ENCODE peak calls at places on chromosomes 11 and 22, in ten cellular contexts. One of them, this sample, is unnamed.

GRCh38 chr22:48750826-48751440 is 1076.7 kb downstream of the BRD1 start:
- DNase-seq in body of pancreas: no peak
- DNase-seq in NB4: no peak
- DNase-seq in IMR-90: no peak
- DNase-seq in stomach: peak; percentile 24
- DNase-seq in Peyer's patch: no peak
- DNase-seq in right lobe of liver: no peak
- DNase-seq in sigmoid colon: peak; percentile 40
- DNase-seq in prostate gland: no peak
- DNase-seq in gastrocnemius medialis: no peak
- DNase-seq in this sample: no peak

GRCh38 chr11:59200421-59200746 is 12.3 kb downstream of the MPEG1 start:
- DNase-seq in IMR-90: no peak
- DNase-seq in right lobe of liver: no peak
- DNase-seq in prostate gland: no peak
- DNase-seq in body of pancreas: no peak
- DNase-seq in Peyer's patch: no peak
- DNase-seq in NB4: no peak
- DNase-seq in stomach: no peak
- DNase-seq in gastrocnemius medialis: no peak
- DNase-seq in sigmoid colon: no peak
- DNase-seq in this sample: no peak

GRCh38 chr11:121416909-121417567 is 35.1 kb upstream of the SORL1 start:
- DNase-seq in IMR-90: peak; percentile 48
- DNase-seq in prostate gland: peak; percentile 91
- DNase-seq in gastrocnemius medialis: peak; percentile 66
- DNase-seq in NB4: peak; percentile 100
- DNase-seq in Peyer's patch: peak; percentile 72
- DNase-seq in right lobe of liver: peak; percentile 86
- DNase-seq in sigmoid colon: peak; percentile 93
- DNase-seq in stomach: peak; percentile 92
- DNase-seq in body of pancreas: peak; percentile 91
- DNase-seq in this sample: peak; percentile 87

GRCh38 chr11:60625262-60625661 is 74.2 kb upstream of the MS4A8 start:
- DNase-seq in Peyer's patch: no peak
- DNase-seq in body of pancreas: peak; percentile 60
- DNase-seq in prostate gland: peak; percentile 39
- DNase-seq in right lobe of liver: no peak
- DNase-seq in sigmoid colon: no peak
- DNase-seq in stomach: peak; percentile 34
- DNase-seq in IMR-90: peak; percentile 23
- DNase-seq in gastrocnemius medialis: no peak
- DNase-seq in NB4: peak; percentile 42
- DNase-seq in this sample: peak; percentile 47

GRCh38 chr22:44723801-44724200 is 21.8 kb downstream of the PRR5 start:
- DNase-seq in sigmoid colon: no peak
- DNase-seq in right lobe of liver: no peak
- DNase-seq in Peyer's patch: no peak
- DNase-seq in body of pancreas: no peak
- DNase-seq in gastrocnemius medialis: no peak
- DNase-seq in IMR-90: peak; percentile 49
- DNase-seq in NB4: peak; percentile 54
- DNase-seq in stomach: no peak
- DNase-seq in prostate gland: no peak
- DNase-seq in this sample: no peak

GRCh38 chr11:95698939-95699562 is 90.5 kb downstream of the FAM76B start:
- DNase-seq in IMR-90: peak; percentile 39
- DNase-seq in NB4: peak; percentile 47
- DNase-seq in sigmoid colon: no peak
- DNase-seq in prostate gland: no peak
- DNase-seq in Peyer's patch: no peak
- DNase-seq in gastrocnemius medialis: no peak
- DNase-seq in right lobe of liver: no peak
- DNase-seq in body of pancreas: no peak
- DNase-seq in stomach: no peak
- DNase-seq in this sample: no peak

GRCh38 chr11:11416502-11416901 is 63.5 kb upstream of the CSNK2A3 start:
- DNase-seq in sigmoid colon: no peak
- DNase-seq in stomach: no peak
- DNase-seq in right lobe of liver: no peak
- DNase-seq in IMR-90: peak; percentile 45
- DNase-seq in gastrocnemius medialis: no peak
- DNase-seq in body of pancreas: peak; percentile 39
- DNase-seq in Peyer's patch: no peak
- DNase-seq in NB4: peak; percentile 94
- DNase-seq in prostate gland: no peak
- DNase-seq in this sample: no peak

GRCh38 chr11:44927174-44927661 is 23.5 kb downstream of the TP53I11 start:
- DNase-seq in gastrocnemius medialis: peak; percentile 21
- DNase-seq in right lobe of liver: peak; percentile 71
- DNase-seq in stomach: peak; percentile 74
- DNase-seq in prostate gland: peak; percentile 60
- DNase-seq in sigmoid colon: peak; percentile 80
- DNase-seq in Peyer's patch: peak; percentile 80
- DNase-seq in IMR-90: peak; percentile 66
- DNase-seq in NB4: peak; percentile 75
- DNase-seq in body of pancreas: peak; percentile 65
- DNase-seq in this sample: peak; percentile 75

DNA sequence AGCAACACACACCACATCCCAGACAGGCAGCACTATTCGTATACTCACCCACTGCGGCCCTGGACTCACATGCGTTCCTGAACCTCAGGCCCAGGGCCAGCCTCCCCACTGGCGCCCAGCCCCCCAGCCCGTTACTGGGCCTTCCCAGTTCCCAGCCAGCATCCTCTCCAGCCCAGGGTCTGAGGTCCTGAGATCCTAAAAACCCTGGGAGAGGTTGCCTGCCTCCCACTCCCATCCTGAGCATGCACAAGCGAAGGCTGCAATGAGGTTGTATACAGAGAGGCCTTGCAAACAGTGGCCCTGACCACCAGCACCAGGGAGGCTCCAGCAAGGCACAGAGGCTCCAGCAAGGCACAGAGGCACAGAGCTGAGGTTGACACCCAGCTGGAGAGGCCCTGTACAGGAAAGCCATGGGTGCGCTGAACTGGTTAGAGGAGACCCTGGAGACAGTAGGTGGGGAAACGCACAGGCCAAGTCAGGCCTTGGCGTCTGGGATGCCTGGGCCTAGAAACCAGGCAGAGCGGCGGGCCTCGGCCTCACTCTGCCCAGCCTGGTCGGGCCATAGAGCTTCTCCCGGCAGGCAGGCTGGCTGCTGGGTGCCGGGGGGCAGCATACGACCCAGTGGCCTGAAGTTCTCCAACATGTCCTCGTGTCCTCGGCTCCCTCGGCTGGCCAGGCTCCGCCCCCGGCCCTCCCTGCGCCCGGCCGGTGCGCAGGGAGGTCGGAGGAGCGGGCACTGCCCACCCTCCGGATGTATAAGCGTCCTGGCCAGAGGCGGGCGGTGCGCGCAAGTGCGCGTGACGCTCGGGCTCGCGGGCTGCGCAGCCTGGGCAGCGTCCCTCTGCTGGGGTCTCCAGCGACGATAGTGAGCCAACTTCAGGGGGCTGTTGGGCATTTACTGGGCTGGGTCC is 2.3 kb upstream of the TBX1 start:
- DNase-seq in right lobe of liver: no peak
- DNase-seq in NB4: no peak
- DNase-seq in body of pancreas: no peak
- DNase-seq in gastrocnemius medialis: no peak
- DNase-seq in prostate gland: no peak
- DNase-seq in stomach: no peak
- DNase-seq in sigmoid colon: no peak
- DNase-seq in Peyer's patch: no peak
- DNase-seq in IMR-90: no peak
- DNase-seq in this sample: no peak
- TF ChIP-seq POLR2A in right lobe of liver: no peak
- TF ChIP-seq POLR2A in NB4: no peak
- TF ChIP-seq POLR2A in body of pancreas: no peak
- TF ChIP-seq POLR2A in gastrocnemius medialis: no peak
- TF ChIP-seq POLR2A in prostate gland: no peak
- TF ChIP-seq POLR2A in stomach: no peak
- TF ChIP-seq POLR2A in sigmoid colon: no peak
- TF ChIP-seq POLR2A in Peyer's patch: no peak
- TF ChIP-seq POLR2A in IMR-90: no peak
- TF ChIP-seq POLR2A in this sample: no peak

DNA sequence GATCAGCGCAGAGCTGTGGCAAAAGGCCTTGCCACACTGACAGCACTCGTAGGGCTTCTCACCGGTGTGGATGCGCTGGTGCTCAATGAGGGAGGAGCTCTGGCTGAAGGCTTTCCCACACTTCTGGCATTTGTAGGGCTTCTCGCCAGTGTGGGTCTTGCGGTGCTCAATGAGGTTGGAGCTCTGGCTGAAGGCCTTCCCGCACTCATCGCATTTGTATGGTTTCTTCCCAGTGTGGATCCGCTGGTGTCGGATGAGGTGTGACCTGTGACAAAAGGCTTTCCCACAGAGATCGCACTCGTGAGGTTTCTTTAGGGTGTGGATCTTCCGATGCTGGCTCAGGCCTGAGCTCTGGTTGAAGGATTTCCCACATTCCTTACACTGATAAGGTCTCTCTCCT is 6.9 kb downstream of the ZNF70 start:
- DNase-seq in prostate gland: no peak
- DNase-seq in gastrocnemius medialis: no peak
- DNase-seq in body of pancreas: no peak
- DNase-seq in sigmoid colon: no peak
- DNase-seq in IMR-90: no peak
- DNase-seq in Peyer's patch: no peak
- DNase-seq in right lobe of liver: no peak
- DNase-seq in stomach: no peak
- DNase-seq in NB4: no peak
- DNase-seq in this sample: no peak
- TF ChIP-seq POLR2A in prostate gland: no peak
- TF ChIP-seq POLR2A in gastrocnemius medialis: no peak
- TF ChIP-seq POLR2A in body of pancreas: no peak
- TF ChIP-seq POLR2A in sigmoid colon: no peak
- TF ChIP-seq POLR2A in IMR-90: no peak
- TF ChIP-seq POLR2A in Peyer's patch: no peak
- TF ChIP-seq POLR2A in right lobe of liver: no peak
- TF ChIP-seq POLR2A in stomach: no peak
- TF ChIP-seq POLR2A in NB4: no peak
- TF ChIP-seq POLR2A in this sample: no peak

GRCh38 chr11:46272816-46273427 is 4.5 kb upstream of the CREB3L1 start:
- DNase-seq in right lobe of liver: no peak
- DNase-seq in gastrocnemius medialis: no peak
- DNase-seq in stomach: peak; percentile 72
- DNase-seq in NB4: peak; percentile 45
- DNase-seq in sigmoid colon: peak; percentile 85
- DNase-seq in body of pancreas: peak; percentile 67
- DNase-seq in Peyer's patch: peak; percentile 72
- DNase-seq in prostate gland: peak; percentile 70
- DNase-seq in IMR-90: peak; percentile 76
- DNase-seq in this sample: peak; percentile 71
- TF ChIP-seq POLR2A in right lobe of liver: no peak
- TF ChIP-seq POLR2A in gastrocnemius medialis: no peak
- TF ChIP-seq POLR2A in stomach: no peak
- TF ChIP-seq POLR2A in NB4: no peak
- TF ChIP-seq POLR2A in sigmoid colon: no peak
- TF ChIP-seq POLR2A in body of pancreas: peak; percentile 17
- TF ChIP-seq POLR2A in Peyer's patch: no peak
- TF ChIP-seq POLR2A in prostate gland: no peak
- TF ChIP-seq POLR2A in IMR-90: no peak
- TF ChIP-seq POLR2A in this sample: no peak

GRCh38 chr22:36036167-36036624 is 7.6 kb upstream of the RBFOX2 start:
- DNase-seq in IMR-90: no peak
- DNase-seq in Peyer's patch: no peak
- DNase-seq in stomach: no peak
- DNase-seq in prostate gland: no peak
- DNase-seq in body of pancreas: no peak
- DNase-seq in right lobe of liver: no peak
- DNase-seq in sigmoid colon: no peak
- DNase-seq in gastrocnemius medialis: no peak
- DNase-seq in NB4: no peak
- DNase-seq in this sample: no peak

GRCh38 chr22:36042240-36042639 is 13.6 kb upstream of the RBFOX2 start:
- DNase-seq in right lobe of liver: no peak
- DNase-seq in sigmoid colon: no peak
- DNase-seq in Peyer's patch: no peak
- DNase-seq in IMR-90: no peak
- DNase-seq in NB4: no peak
- DNase-seq in stomach: no peak
- DNase-seq in prostate gland: no peak
- DNase-seq in body of pancreas: no peak
- DNase-seq in gastrocnemius medialis: no peak
- DNase-seq in this sample: no peak

GRCh38 chr22:36037102-36037758 is 8.6 kb upstream of the RBFOX2 start:
- DNase-seq in prostate gland: no peak
- DNase-seq in body of pancreas: no peak
- DNase-seq in NB4: no peak
- DNase-seq in stomach: no peak
- DNase-seq in gastrocnemius medialis: no peak
- DNase-seq in sigmoid colon: no peak
- DNase-seq in right lobe of liver: no peak
- DNase-seq in IMR-90: no peak
- DNase-seq in Peyer's patch: no peak
- DNase-seq in this sample: no peak

GRCh38 chr22:36039125-36039524 is 10.5 kb upstream of the RBFOX2 start:
- DNase-seq in gastrocnemius medialis: no peak
- DNase-seq in body of pancreas: no peak
- DNase-seq in NB4: no peak
- DNase-seq in stomach: no peak
- DNase-seq in Peyer's patch: no peak
- DNase-seq in right lobe of liver: no peak
- DNase-seq in sigmoid colon: no peak
- DNase-seq in IMR-90: no peak
- DNase-seq in prostate gland: no peak
- DNase-seq in this sample: no peak
- TF ChIP-seq POLR2A in gastrocnemius medialis: no peak
- TF ChIP-seq POLR2A in body of pancreas: no peak
- TF ChIP-seq POLR2A in NB4: no peak
- TF ChIP-seq POLR2A in stomach: no peak
- TF ChIP-seq POLR2A in Peyer's patch: no peak
- TF ChIP-seq POLR2A in right lobe of liver: no peak
- TF ChIP-seq POLR2A in sigmoid colon: no peak
- TF ChIP-seq POLR2A in IMR-90: no peak
- TF ChIP-seq POLR2A in prostate gland: no peak
- TF ChIP-seq POLR2A in this sample: no peak

This sample was measured in adrenal gland.